ENCODE peak calls at places on chromosome 7, in four cellular contexts. F is GM12878, Q is K562, D is HepG2. T is an unnamed sample.

GRCh38 chr7:1979591-1980560 is 252.9 kb downstream of the MAD1L1 start:
- DNase-seq in F (no peak), Q (peak), D (no peak), T (no peak)

GRCh38 chr7:102080371-102081243 is 206.1 kb upstream of the SH2B2 start:
- DNase-seq in F (no peak), Q (peak), D (no peak), T (no peak)

GRCh38 chr7:149690688-149691446 is 82.5 kb downstream of the ZNF467 start:
- DNase-seq in F (no peak), Q (peak), D (peak), T (peak)

GRCh38 chr7:50595538-50596102 is 30.4 kb upstream of the DDC start:
- DNase-seq in F (no peak), Q (no peak), D (peak), T (peak)

GRCh38 chr7:130554481-130554880 is 62.6 kb downstream of the MEST start:
- DNase-seq in F (no peak), Q (no peak), D (no peak), T (no peak)

GRCh38 chr7:43612599-43613589 is 30.0 kb downstream of the STK17A start:
- DNase-seq in F (no peak), Q (no peak), D (no peak), T (no peak)

GRCh38 chr7:54880326-54880989 is 121.4 kb upstream of the SEC61G start:
- DNase-seq in F (no peak), Q (no peak), D (peak), T (no peak)

GRCh38 chr7:141231018-141231792 is 157.3 kb downstream of the TMEM178B start:
- DNase-seq in F (no peak), Q (peak), D (peak), T (peak)

GRCh38 chr7:55303220-55303619 is 61.9 kb upstream of the LANCL2 start:
- DNase-seq in F (no peak), Q (no peak), D (no peak), T (no peak)

GRCh38 chr7:135650831-135651573 is 11.3 kb upstream of the STMP1 start:
- DNase-seq in F (no peak), Q (peak), D (no peak), T (no peak)

GRCh38 chr7:143325215-143325614 is 9.3 kb downstream of the CLCN1 start:
- DNase-seq in F (no peak), Q (no peak), D (no peak), T (no peak)

GRCh38 chr7:83162402-83163256 is at the start of gene PCLO:
- DNase-seq in F (no peak), Q (peak), D (peak), T (peak)

GRCh38 chr7:155980841-155981240 is 168.6 kb upstream of the SHH start:
- DNase-seq in F (no peak), Q (no peak), D (no peak), T (no peak)

GRCh38 chr7:33805630-33806233 is 99.6 kb upstream of the BMPER start:
- DNase-seq in F (no peak), Q (no peak), D (no peak), T (no peak)

GRCh38 chr7:3010161-3010560 is 33.5 kb downstream of the CARD11 start:
- DNase-seq in F (no peak), Q (no peak), D (no peak), T (no peak)

GRCh38 chr7:116708248-116708647 is 36.3 kb downstream of the MET start:
- DNase-seq in F (no peak), Q (no peak), D (no peak), T (no peak)

GRCh38 chr7:7895754-7896153 is 72.8 kb upstream of the GLCCI1 start:
- DNase-seq in F (no peak), Q (no peak), D (no peak), T (no peak)

GRCh38 chr7:133703547-133703946 is 423.6 kb upstream of the LRGUK start:
- DNase-seq in F (no peak), Q (no peak), D (no peak), T (peak)

GRCh38 chr7:109456116-109456515 is 886.4 kb downstream of the DNAJB9 start:
- DNase-seq in F (no peak), Q (no peak), D (no peak), T (peak)

GRCh38 chr7:106767498-106768323 is 97.4 kb upstream of the PIK3CG start:
- DNase-seq in F (no peak), Q (no peak), D (no peak), T (no peak)

GRCh38 chr7:80563561-80564327 is 51.9 kb upstream of the GNAT3 start:
- DNase-seq in F (no peak), Q (no peak), D (no peak), T (no peak)

GRCh38 chr7:75950111-75950681 is 35.2 kb downstream of the POR start:
- DNase-seq in F (no peak), Q (no peak), D (no peak), T (no peak)

GRCh38 chr7:89028319-89028718 is 232.8 kb upstream of the TEX47 start:
- DNase-seq in F (no peak), Q (no peak), D (no peak), T (no peak)

GRCh38 chr7:50310361-50310760 is 5.8 kb downstream of the IKZF1 start:
- DNase-seq in F (no peak), Q (no peak), D (no peak), T (no peak)

GRCh38 chr7:90433221-90433620 is 30.0 kb downstream of the CLDN12 start:
- DNase-seq in F (no peak), Q (no peak), D (no peak), T (no peak)

GRCh38 chr7:54811925-54812264 is 52.9 kb upstream of the SEC61G start:
- DNase-seq in F (no peak), Q (no peak), D (no peak), T (no peak)

DNA sequence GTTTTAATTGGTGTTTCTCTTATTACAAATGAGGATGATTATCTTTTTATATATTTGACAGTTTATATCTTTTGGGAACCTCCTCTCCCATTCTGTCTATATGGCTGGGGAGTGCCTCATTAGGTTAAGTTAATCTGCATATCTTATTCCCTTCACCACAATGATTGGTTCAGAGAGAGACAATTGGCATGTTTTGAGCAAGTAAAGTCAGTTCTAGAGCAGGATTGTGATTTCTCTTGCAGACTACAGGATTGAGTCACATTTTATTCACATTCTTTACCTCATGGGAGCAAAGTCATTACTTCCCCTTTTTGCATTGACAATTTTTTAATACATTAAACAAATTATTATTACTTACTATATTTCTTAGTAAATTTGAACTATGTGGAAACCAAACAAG is 345.6 kb downstream of the MDFIC start:
- DNase-seq in F (no peak), Q (no peak), D (no peak), T (no peak)
- H3K4me2 ChIP-seq in F (no peak), Q (no peak), D (no peak), T (no peak)

DNA sequence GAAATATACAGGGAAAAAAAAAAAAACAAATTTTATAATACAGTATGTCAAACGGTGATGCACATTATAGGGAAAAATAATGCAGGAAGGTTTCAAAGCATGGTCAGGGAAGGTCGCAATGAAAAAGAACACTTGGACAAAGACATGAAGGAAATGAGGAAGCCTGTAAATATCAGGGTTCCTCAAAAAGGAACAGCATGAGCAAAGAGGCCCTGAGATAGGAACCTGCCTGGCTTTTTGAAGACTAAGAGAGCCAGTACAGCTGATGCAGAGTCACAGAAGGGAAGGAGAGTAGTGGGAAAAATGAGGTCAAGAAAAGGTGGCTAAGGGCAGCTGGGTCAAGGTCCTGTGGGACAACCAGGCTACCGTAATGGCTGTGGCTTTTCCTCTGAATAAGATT is 1.9 kb downstream of the VPS41 start:
- DNase-seq in F (no peak), Q (no peak), D (no peak), T (no peak)
- TF ChIP-seq FOXM1 in F (no peak), Q (no peak), D (no peak), T (no peak)

GRCh38 chr7:151914051-151914450 is 37.1 kb upstream of the PRKAG2 start:
- DNase-seq in F (no peak), Q (no peak), D (no peak), T (no peak)
- H3K4me2 ChIP-seq in F (no peak), Q (no peak), D (no peak), T (no peak)

GRCh38 chr7:132148876-132149275 is 427.4 kb downstream of the PLXNA4 start:
- DNase-seq in F (no peak), Q (no peak), D (no peak), T (no peak)

GRCh38 chr7:132145466-132145865 is 430.8 kb downstream of the PLXNA4 start:
- DNase-seq in F (no peak), Q (no peak), D (no peak), T (no peak)

GRCh38 chr7:132152490-132152889 is 423.8 kb downstream of the PLXNA4 start:
- DNase-seq in F (no peak), Q (no peak), D (no peak), T (no peak)

GRCh38 chr7:132150711-132151110 is 425.6 kb downstream of the PLXNA4 start:
- DNase-seq in F (no peak), Q (no peak), D (no peak), T (no peak)

GRCh38 chr7:132149801-132150310 is 426.4 kb downstream of the PLXNA4 start:
- DNase-seq in F (no peak), Q (no peak), D (no peak), T (no peak)
- TF ChIP-seq FOXM1 in F (no peak), Q (no peak), D (no peak), T (no peak)

DNA sequence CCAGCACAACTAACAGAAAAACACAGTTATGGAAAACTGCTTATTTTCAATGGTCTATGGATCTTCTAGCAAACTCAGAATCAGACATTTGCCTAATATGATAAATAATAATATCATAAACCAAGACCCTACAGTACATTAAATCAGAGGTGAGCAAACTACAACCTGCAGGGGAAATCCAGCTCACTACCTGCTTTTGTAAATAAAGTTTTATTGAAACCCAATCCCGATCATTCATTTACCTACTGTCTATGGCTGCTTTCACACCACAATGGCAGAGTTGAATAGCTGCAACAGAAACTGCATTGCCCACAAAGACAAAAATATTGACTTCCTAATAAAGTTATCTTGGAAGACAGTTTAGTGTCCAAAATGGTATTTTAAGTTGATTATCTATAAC is 108.5 kb downstream of the ELAPOR2 start:
- DNase-seq in F (no peak), Q (no peak), D (no peak), T (no peak)
- H3K4me2 ChIP-seq in F (no peak), Q (no peak), D (no peak), T (no peak)

DNA sequence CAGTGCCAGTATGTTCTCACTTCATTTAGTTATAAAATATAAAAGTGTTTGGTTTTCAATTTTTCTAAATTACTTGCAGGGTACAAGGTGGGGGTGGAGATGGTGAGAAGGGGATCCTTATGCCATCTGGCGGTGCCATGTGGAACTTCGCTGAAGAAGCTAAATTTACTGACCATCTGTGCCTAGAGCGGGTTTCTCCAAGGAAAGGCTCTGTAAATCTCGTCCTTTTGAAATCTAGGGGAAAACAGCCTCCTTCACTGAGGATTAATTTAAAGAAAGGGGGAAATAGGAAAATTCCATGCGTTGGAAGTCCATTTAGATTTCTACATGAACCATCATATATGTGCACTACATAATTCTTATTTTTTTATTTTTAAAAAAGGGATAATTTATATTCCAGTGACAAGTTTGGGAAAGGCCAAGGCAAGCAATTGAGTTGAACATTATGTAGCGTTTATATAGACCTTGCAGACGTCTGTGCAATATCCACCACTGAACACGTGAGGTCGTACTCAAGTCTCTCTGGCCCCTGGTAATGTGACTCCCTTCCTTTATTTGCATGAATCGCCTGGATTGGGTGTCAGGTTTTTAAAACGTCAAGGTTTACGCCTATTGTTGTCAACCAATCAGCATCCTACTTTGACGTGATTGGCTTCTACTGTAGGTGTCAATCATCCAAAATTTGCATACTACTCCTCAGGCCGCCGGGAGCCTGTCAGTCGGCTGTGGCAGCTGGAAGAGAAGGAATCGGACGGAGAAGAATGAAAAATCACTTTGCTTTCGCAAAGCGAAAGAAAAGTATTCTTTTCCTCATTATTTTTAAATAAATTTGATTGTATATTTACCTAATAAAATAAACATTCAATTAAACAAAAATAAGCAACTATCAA is 297.1 kb upstream of the NFE2L3 start:
- DNase-seq in F (no peak), Q (peak), D (peak), T (peak)
- TF ChIP-seq FOXM1 in F (no peak), Q (no peak), D (no peak), T (no peak)

DNA sequence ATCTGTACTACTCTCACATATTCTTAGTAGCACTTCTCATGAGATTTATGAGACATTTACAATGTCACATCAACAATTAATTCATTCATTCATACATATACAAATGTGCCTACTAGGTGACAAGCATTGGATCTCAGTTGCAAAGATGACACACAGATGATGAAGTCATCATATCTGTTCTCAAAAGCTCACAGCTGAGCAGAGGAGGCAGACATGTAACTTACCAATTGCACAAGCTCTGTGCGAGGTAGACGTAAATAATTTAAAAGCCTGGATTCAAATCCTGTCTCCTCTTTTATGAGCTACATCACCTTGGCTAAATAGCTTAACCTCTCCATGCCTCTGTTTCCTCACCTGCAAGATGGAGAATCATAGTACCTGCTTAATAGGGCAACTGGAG is 109.4 kb upstream of the FAM133B start:
- DNase-seq in F (no peak), Q (no peak), D (no peak), T (no peak)
- H3K4me2 ChIP-seq in F (no peak), Q (no peak), D (no peak), T (peak)

T was measured in SK-N-SH.